ENCODE peak calls at places on chromosomes 7 and 10, in six cellular contexts. R is amniotic stem cell; V is NCI-H1436; T is NCI-H345; Z is WTC11; A is activated CD4-positive, alpha-beta T cell treated with anti-CD3 and anti-CD28 coated beads, Interleukin-2, amount 50 U/mL, for 48 hours. K is an unnamed sample.

GRCh38 chr10:58651040-58651439 is 138.4 kb downstream of the BICC1 start:
- DNase-seq in R (no peak), V (peak; percentile 4), T (peak; percentile 34), Z (no peak), A (no peak), K (no peak)

GRCh38 chr10:635088-635861 is 54.2 kb downstream of the DIP2C start:
- DNase-seq in R (no peak), V (no peak), T (no peak), Z (no peak), A (no peak), K (no peak)

GRCh38 chr7:34039033-34039432 is 133.7 kb downstream of the BMPER start:
- DNase-seq in R (no peak), V (no peak), T (no peak), Z (no peak), A (no peak), K (no peak)

GRCh38 chr7:141991144-141991543 is 4.5 kb upstream of the MGAM start:
- DNase-seq in R (no peak), V (no peak), T (no peak), Z (no peak), A (no peak), K (no peak)

GRCh38 chr7:66741-67140 is 125.6 kb upstream of the FAM20C start:
- DNase-seq in R (no peak), V (no peak), T (no peak), Z (no peak), A (no peak), K (no peak)

GRCh38 chr10:44963772-44964633 is 4.4 kb downstream of the RASSF4 start:
- DNase-seq in R (no peak), V (no peak), T (no peak), Z (peak; percentile 44), A (no peak), K (no peak)

GRCh38 chr7:142557971-142558582 is 191.2 kb upstream of the PRSS1 start:
- DNase-seq in R (no peak), V (no peak), T (no peak), Z (peak; percentile 76), A (peak; percentile 65), K (no peak)

GRCh38 chr7:120714945-120715344 is 143.0 kb downstream of the TSPAN12 start:
- DNase-seq in R (no peak), V (no peak), T (no peak), Z (no peak), A (no peak), K (no peak)

GRCh38 chr7:155959894-155960293 is 147.6 kb upstream of the SHH start:
- DNase-seq in R (no peak), V (peak; percentile 45), T (peak; percentile 63), Z (no peak), A (no peak), K (no peak)

GRCh38 chr7:68280931-68281330 is 1284.3 kb downstream of the TYW1 start:
- DNase-seq in R (no peak), V (no peak), T (no peak), Z (no peak), A (no peak), K (no peak)

GRCh38 chr10:103276941-103277712 is at the start of gene INA:
- DNase-seq in R (peak; percentile 25), V (peak; percentile 77), T (peak; percentile 83), Z (peak; percentile 82), A (peak; percentile 33), K (peak; percentile 78)

GRCh38 chr7:74061840-74062539 is 21.6 kb upstream of the LIMK1 start:
- DNase-seq in R (peak; percentile 79), V (peak; percentile 76), T (no peak), Z (no peak), A (peak; percentile 66), K (no peak)

GRCh38 chr10:31947144-31947926 is 18.7 kb upstream of the ARHGAP12 start:
- DNase-seq in R (peak; percentile 57), V (no peak), T (no peak), Z (no peak), A (no peak), K (no peak)